ENCODE peak calls at places on chromosomes 2 and 18, in six cellular contexts. Z, N, L, E, D and C are unnamed samples.

GRCh38 chr2:105736145-105736544 is 8.6 kb upstream of the NCK2 start:
- DNase-seq in D (no peak), E (no peak), N (no peak), L (no peak), Z (no peak), C (peak; percentile 52)

GRCh38 chr2:217434183-217434620 is 568.6 kb downstream of the TNS1 start:
- DNase-seq in L (peak; percentile 99), Z (peak; percentile 70), D (peak; percentile 67), E (peak; percentile 99), N (peak; percentile 93), C (peak; percentile 95)

GRCh38 chr18:49668583-49669290 is 106.9 kb downstream of the LIPG start:
- DNase-seq in D (no peak), N (no peak), E (peak; percentile 58), L (no peak), Z (peak; percentile 29), C (peak; percentile 57)

GRCh38 chr2:218465987-218466633 is 47.2 kb downstream of the VIL1 start:
- DNase-seq in E (peak; percentile 44), D (no peak), Z (no peak), N (no peak), L (peak; percentile 36), C (peak; percentile 2)

GRCh38 chr18:69954719-69955118 is 7.0 kb upstream of the CD226 start:
- DNase-seq in N (no peak), E (peak; percentile 10), D (no peak), L (no peak), Z (no peak), C (no peak)

GRCh38 chr2:107215764-107216398 is 329.9 kb upstream of the ST6GAL2 start:
- DNase-seq in Z (no peak), E (no peak), D (no peak), L (no peak), N (no peak), C (no peak)

GRCh38 chr2:25624635-25625034 is 48.7 kb downstream of the DTNB start:
- DNase-seq in L (no peak), Z (no peak), N (no peak), E (no peak), D (no peak), C (no peak)

GRCh38 chr2:28082131-28082530 is 191.6 kb downstream of the BABAM2 start:
- DNase-seq in L (peak; percentile 41), E (peak; percentile 39), Z (no peak), N (no peak), D (no peak), C (no peak)

GRCh38 chr2:20682166-20682565 is 15.2 kb downstream of the GDF7 start:
- DNase-seq in N (peak; percentile 49), Z (no peak), L (peak; percentile 23), D (peak; percentile 63), E (peak; percentile 50), C (no peak)

GRCh38 chr2:27262379-27263286 is at the start of gene SLC30A3:
- DNase-seq in N (peak; percentile 46), D (peak; percentile 80), E (peak; percentile 47), Z (peak; percentile 37), L (no peak), C (no peak)

GRCh38 chr2:221948076-221948475 is 350.7 kb downstream of the PAX3 start:
- DNase-seq in N (no peak), D (no peak), Z (no peak), L (no peak), E (no peak), C (no peak)

GRCh38 chr18:23135679-23136325 is 517 bp downstream of the CABLES1 start:
- DNase-seq in D (no peak), L (no peak), Z (peak; percentile 30), E (peak; percentile 48), N (no peak), C (peak; percentile 44)

GRCh38 chr2:184685999-184686841 is 87.9 kb downstream of the ZNF804A start:
- DNase-seq in L (no peak), D (no peak), E (peak; percentile 15), N (peak; percentile 15), Z (no peak), C (no peak)

GRCh38 chr2:31674446-31674845 is 93.7 kb upstream of the SRD5A2 start:
- DNase-seq in L (no peak), Z (no peak), N (no peak), E (no peak), D (no peak), C (peak; percentile 19)

GRCh38 chr2:35082072-35082471 is 1273.5 kb upstream of the CRIM1 start:
- DNase-seq in L (no peak), Z (no peak), E (no peak), N (peak; percentile 30), D (no peak), C (peak; percentile 26)

GRCh38 chr2:201233192-201234166 is 26.9 kb upstream of the CASP8 start:
- DNase-seq in L (no peak), N (peak; percentile 88), D (peak; percentile 51), Z (no peak), E (no peak), C (peak; percentile 85)

GRCh38 chr18:59985289-59985688 is 85.5 kb downstream of the PMAIP1 start:
- DNase-seq in L (no peak), E (no peak), Z (no peak), N (no peak), D (no peak), C (no peak)

GRCh38 chr2:26674002-26674751 is 18.3 kb upstream of the KCNK3 start:
- DNase-seq in N (no peak), Z (no peak), E (no peak), L (no peak), D (no peak), C (no peak)

GRCh38 chr2:136023416-136023815 is 38.0 kb upstream of the DARS1 start:
- DNase-seq in D (no peak), E (no peak), L (no peak), Z (no peak), N (no peak), C (no peak)

GRCh38 chr2:120661551-120661950 is 74.1 kb upstream of the GLI2 start:
- DNase-seq in L (no peak), D (peak; percentile 74), Z (no peak), N (peak; percentile 94), E (no peak), C (peak; percentile 86)

GRCh38 chr2:143808166-143808565 is 678.9 kb downstream of the ARHGAP15 start:
- DNase-seq in L (peak; percentile 22), Z (no peak), E (peak; percentile 44), D (no peak), N (no peak), C (peak; percentile 51)

GRCh38 chr2:127377262-127377661 is 10.5 kb downstream of the MAP3K2 start:
- DNase-seq in N (no peak), D (no peak), Z (no peak), E (no peak), L (peak; percentile 42), C (no peak)

GRCh38 chr2:207727256-207727655 is 15.8 kb downstream of the CCNYL1 start:
- DNase-seq in E (no peak), Z (no peak), L (peak; percentile 25), N (no peak), D (no peak), C (no peak)

GRCh38 chr2:15546297-15547098 is 14.6 kb downstream of the NBAS start:
- DNase-seq in E (no peak), D (peak; percentile 48), L (no peak), Z (no peak), N (no peak), C (peak; percentile 8)

GRCh38 chr18:61554117-61554776 is 221.0 kb downstream of the CDH20 start:
- DNase-seq in E (no peak), L (no peak), N (no peak), D (no peak), Z (no peak), C (no peak)

GRCh38 chr18:10010611-10011015 is 96.8 kb downstream of the VAPA start:
- DNase-seq in E (peak; percentile 94), N (no peak), Z (no peak), L (peak; percentile 92), D (no peak), C (no peak)

GRCh38 chr2:10688921-10689807 is 611 bp downstream of the NOL10 start:
- DNase-seq in Z (peak; percentile 14), E (no peak), D (no peak), N (no peak), L (no peak), C (no peak)

GRCh38 chr18:6734746-6735430 is 5.4 kb downstream of the ARHGAP28 start:
- DNase-seq in D (no peak), E (no peak), N (no peak), L (peak; percentile 47), Z (no peak), C (peak; percentile 51)

DNA sequence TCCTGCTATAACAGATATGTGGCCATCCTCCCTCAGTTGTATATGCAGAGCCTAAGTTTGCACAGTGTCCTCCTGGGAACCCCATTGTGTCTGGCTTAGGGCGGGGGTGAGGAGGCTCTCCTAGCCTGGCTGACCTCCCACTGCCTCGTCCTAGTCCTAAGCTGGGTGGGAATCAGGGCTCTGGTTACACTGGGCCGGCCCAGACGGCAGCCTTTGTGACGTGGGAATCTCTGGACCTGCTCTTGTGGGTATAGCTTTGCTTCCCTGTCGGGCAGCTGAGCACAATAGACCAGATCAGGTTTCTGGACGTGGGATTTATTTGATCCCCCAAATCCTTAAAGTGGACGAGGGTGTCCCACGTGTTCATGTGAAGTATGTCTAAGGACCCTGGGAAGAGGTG is 2.9 kb downstream of the ACKR3 start:
- DNase-seq in Z (peak; percentile 58), E (peak; percentile 28), N (no peak), D (no peak), L (no peak), C (peak; percentile 42)
- H3K18ac ChIP-seq in Z (no peak overlapping the region), E (no peak overlapping the region), N (no peak overlapping the region), D (peak overlapping the region; percentile 48), L (no peak overlapping the region), C (no peak overlapping the region)

DNA sequence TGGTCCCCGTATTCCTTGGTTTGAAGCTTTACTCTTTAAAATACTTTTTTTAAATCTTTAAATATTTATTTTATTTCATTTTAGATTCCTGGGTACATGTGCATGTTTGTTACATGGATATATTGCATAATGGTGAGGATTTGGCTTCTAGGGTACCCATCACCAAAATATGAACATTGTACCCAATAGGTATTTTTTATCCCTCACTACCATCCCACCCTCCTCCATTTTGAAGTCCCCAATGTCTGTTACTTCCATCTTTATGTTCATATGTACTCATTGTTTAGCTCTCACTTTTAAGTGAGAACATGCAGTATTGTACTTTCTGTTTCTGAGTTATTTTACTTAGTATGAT is 59.5 kb upstream of the IL1RL1 start:
- DNase-seq in E (no peak), D (no peak), L (no peak), Z (no peak), N (no peak), C (no peak)
- H3K4me2 ChIP-seq in E (no peak overlapping the region), D (no peak overlapping the region), L (no peak overlapping the region), Z (no peak overlapping the region), N (peak overlapping the region; percentile 77), C (no peak overlapping the region)

GRCh38 chr2:172097557-172098131 is 5.1 kb downstream of the DLX2 start:
- DNase-seq in N (no peak), D (peak; percentile 48), L (no peak), Z (peak; percentile 32), E (no peak), C (peak; percentile 38)
- H3K18ac ChIP-seq in N (no peak overlapping the region), D (peak overlapping the region; percentile 71), L (no peak overlapping the region), Z (no peak overlapping the region), E (no peak overlapping the region), C (no peak overlapping the region)

DNA sequence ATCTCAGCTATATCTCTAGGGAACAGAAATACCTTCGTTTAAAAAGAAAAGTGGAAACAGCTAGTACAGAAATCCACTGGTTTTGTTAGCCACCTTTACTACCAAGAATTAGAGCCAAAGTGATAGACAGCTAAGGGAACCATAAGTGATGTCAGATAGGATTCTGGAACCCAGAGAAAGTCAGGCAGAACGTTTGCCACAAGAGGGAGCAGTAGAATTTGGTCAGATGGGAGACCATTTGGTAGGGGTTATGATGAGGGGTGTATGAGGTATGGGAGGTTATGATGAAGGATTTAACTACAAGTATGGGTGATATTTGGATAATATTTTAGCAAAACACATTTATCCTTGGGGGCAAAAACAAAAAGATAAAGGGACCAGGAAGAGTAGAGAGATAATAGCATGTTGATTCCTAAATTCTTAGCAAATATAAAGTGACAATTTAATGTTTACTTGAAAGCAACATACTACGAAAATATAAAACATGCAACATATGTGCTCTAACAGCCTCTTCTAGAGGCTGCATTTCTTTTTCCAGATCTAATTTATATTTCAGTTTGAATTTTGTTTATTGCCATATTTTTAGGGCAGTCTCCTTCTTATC is 3.3 kb downstream of the SLC8A1 start:
- DNase-seq in D (no peak), E (peak; percentile 22), L (peak; percentile 52), Z (no peak), N (peak; percentile 41), C (peak; percentile 69)
- H3K4me2 ChIP-seq in D (no peak overlapping the region), E (no peak overlapping the region), L (no peak overlapping the region), Z (no peak overlapping the region), N (no peak overlapping the region), C (no peak overlapping the region)